ENCODE peak calls at places on chromosomes 3 and 15, in nine cellular contexts. One of them, this sample, is unnamed.

GRCh38 chr3:53688066-53688465 is 158.2 kb downstream of the CHDH start:
- DNase-seq in upper lobe of left lung: peak
- DNase-seq in RWPE2: no peak
- DNase-seq in tibial nerve: no peak
- DNase-seq in dorsolateral prefrontal cortex: no peak
- DNase-seq in left lung: no peak
- DNase-seq in GM10248: no peak
- DNase-seq in AG09319: no peak
- DNase-seq in coronary artery: no peak
- DNase-seq in this sample: no peak

GRCh38 chr3:111859061-111859973 is at the start of gene PHLDB2:
- DNase-seq in AG09319: no peak
- DNase-seq in coronary artery: peak
- DNase-seq in tibial nerve: peak
- DNase-seq in left lung: peak
- DNase-seq in dorsolateral prefrontal cortex: no peak
- DNase-seq in GM10248: peak
- DNase-seq in upper lobe of left lung: peak
- DNase-seq in RWPE2: peak
- DNase-seq in this sample: peak

GRCh38 chr3:134904333-134904771 is 109.3 kb downstream of the EPHB1 start:
- DNase-seq in upper lobe of left lung: no peak
- DNase-seq in RWPE2: no peak
- DNase-seq in tibial nerve: no peak
- DNase-seq in GM10248: peak
- DNase-seq in dorsolateral prefrontal cortex: no peak
- DNase-seq in coronary artery: no peak
- DNase-seq in left lung: no peak
- DNase-seq in AG09319: no peak
- DNase-seq in this sample: no peak

GRCh38 chr15:84749111-84749991 is 959 bp downstream of the ZNF592 start:
- DNase-seq in upper lobe of left lung: no peak
- DNase-seq in tibial nerve: no peak
- DNase-seq in left lung: peak
- DNase-seq in coronary artery: peak
- DNase-seq in AG09319: no peak
- DNase-seq in dorsolateral prefrontal cortex: peak
- DNase-seq in GM10248: no peak
- DNase-seq in RWPE2: no peak
- DNase-seq in this sample: no peak

GRCh38 chr3:158105124-158105709 is 1.0 kb downstream of the SHOX2 start:
- DNase-seq in tibial nerve: no peak
- DNase-seq in AG09319: peak
- DNase-seq in dorsolateral prefrontal cortex: no peak
- DNase-seq in left lung: no peak
- DNase-seq in RWPE2: no peak
- DNase-seq in upper lobe of left lung: peak
- DNase-seq in coronary artery: peak
- DNase-seq in GM10248: peak
- DNase-seq in this sample: no peak

GRCh38 chr3:196216081-196216564 is at the start of gene SLC51A:
- DNase-seq in tibial nerve: no peak
- DNase-seq in GM10248: no peak
- DNase-seq in coronary artery: no peak
- DNase-seq in upper lobe of left lung: no peak
- DNase-seq in AG09319: no peak
- DNase-seq in RWPE2: no peak
- DNase-seq in left lung: no peak
- DNase-seq in dorsolateral prefrontal cortex: no peak
- DNase-seq in this sample: no peak

GRCh38 chr3:123745184-123745855 is 138.8 kb downstream of the MYLK start:
- DNase-seq in RWPE2: no peak
- DNase-seq in left lung: no peak
- DNase-seq in upper lobe of left lung: no peak
- DNase-seq in dorsolateral prefrontal cortex: no peak
- DNase-seq in tibial nerve: no peak
- DNase-seq in AG09319: no peak
- DNase-seq in GM10248: no peak
- DNase-seq in coronary artery: no peak
- DNase-seq in this sample: no peak

GRCh38 chr15:53985562-53985961 is 7.3 kb downstream of the UNC13C start:
- DNase-seq in AG09319: no peak
- DNase-seq in GM10248: no peak
- DNase-seq in upper lobe of left lung: no peak
- DNase-seq in left lung: no peak
- DNase-seq in RWPE2: no peak
- DNase-seq in tibial nerve: no peak
- DNase-seq in coronary artery: no peak
- DNase-seq in dorsolateral prefrontal cortex: no peak
- DNase-seq in this sample: no peak

GRCh38 chr3:39727415-39727814 is 82.0 kb upstream of the MYRIP start:
- DNase-seq in tibial nerve: no peak
- DNase-seq in RWPE2: no peak
- DNase-seq in AG09319: no peak
- DNase-seq in dorsolateral prefrontal cortex: no peak
- DNase-seq in left lung: no peak
- DNase-seq in GM10248: no peak
- DNase-seq in coronary artery: no peak
- DNase-seq in upper lobe of left lung: no peak
- DNase-seq in this sample: no peak

GRCh38 chr3:155281892-155282291 is 11.6 kb downstream of the STRIT1 start:
- DNase-seq in dorsolateral prefrontal cortex: no peak
- DNase-seq in GM10248: no peak
- DNase-seq in coronary artery: no peak
- DNase-seq in left lung: no peak
- DNase-seq in upper lobe of left lung: no peak
- DNase-seq in AG09319: no peak
- DNase-seq in tibial nerve: no peak
- DNase-seq in RWPE2: no peak
- DNase-seq in this sample: no peak

GRCh38 chr15:68475449-68475848 is 43.5 kb upstream of the ITGA11 start:
- DNase-seq in dorsolateral prefrontal cortex: no peak
- DNase-seq in tibial nerve: no peak
- DNase-seq in upper lobe of left lung: no peak
- DNase-seq in left lung: no peak
- DNase-seq in AG09319: no peak
- DNase-seq in coronary artery: no peak
- DNase-seq in RWPE2: no peak
- DNase-seq in GM10248: no peak
- DNase-seq in this sample: no peak

GRCh38 chr3:37862712-37863551 is 1.3 kb downstream of the CTDSPL start:
- DNase-seq in dorsolateral prefrontal cortex: peak
- DNase-seq in coronary artery: no peak
- DNase-seq in tibial nerve: no peak
- DNase-seq in upper lobe of left lung: no peak
- DNase-seq in left lung: no peak
- DNase-seq in RWPE2: no peak
- DNase-seq in GM10248: no peak
- DNase-seq in AG09319: no peak
- DNase-seq in this sample: no peak

GRCh38 chr3:66253790-66254620 is 33.2 kb downstream of the SLC25A26 start:
- DNase-seq in left lung: no peak
- DNase-seq in dorsolateral prefrontal cortex: no peak
- DNase-seq in AG09319: peak
- DNase-seq in GM10248: peak
- DNase-seq in coronary artery: no peak
- DNase-seq in RWPE2: no peak
- DNase-seq in tibial nerve: no peak
- DNase-seq in upper lobe of left lung: no peak
- DNase-seq in this sample: no peak

GRCh38 chr3:148943531-148944200 is 47.7 kb upstream of the GYG1 start:
- DNase-seq in AG09319: peak
- DNase-seq in left lung: no peak
- DNase-seq in coronary artery: no peak
- DNase-seq in GM10248: peak
- DNase-seq in upper lobe of left lung: no peak
- DNase-seq in dorsolateral prefrontal cortex: peak
- DNase-seq in tibial nerve: no peak
- DNase-seq in RWPE2: no peak
- DNase-seq in this sample: no peak

DNA sequence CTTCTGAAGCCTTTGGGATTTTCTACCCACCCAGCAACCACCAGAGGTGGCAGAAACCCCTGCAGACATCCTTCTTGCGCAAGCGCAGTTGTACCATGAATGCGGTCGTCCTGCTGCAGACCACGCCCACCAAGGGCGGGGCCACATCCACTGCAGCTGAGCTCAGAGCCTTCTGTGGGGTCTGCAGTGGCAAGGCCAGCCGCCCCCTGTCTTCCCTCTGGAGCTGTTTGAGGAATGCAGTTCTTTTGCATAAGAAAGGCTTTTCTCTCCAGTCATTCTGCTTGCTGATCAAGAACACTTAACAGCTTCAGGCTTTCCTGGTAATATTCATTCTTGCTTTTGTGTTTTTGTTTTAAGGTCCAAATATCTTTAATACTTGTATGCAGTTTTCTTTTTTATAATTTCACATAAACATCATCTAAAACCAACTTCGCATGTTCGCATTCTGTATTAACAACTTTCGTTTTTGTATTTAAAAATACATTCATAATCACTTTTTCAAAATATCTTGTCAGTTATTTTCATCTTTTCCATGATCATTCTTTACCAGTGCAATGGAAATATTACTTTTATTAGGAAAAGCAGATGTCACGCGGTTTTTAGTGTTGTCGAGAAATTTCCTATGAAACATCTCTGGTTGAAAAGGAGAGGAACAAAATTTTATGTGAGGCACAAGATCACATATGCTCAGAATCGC is 98.2 kb upstream of the SNRPN start:
- DNase-seq in coronary artery: peak
- DNase-seq in upper lobe of left lung: peak
- DNase-seq in tibial nerve: no peak
- DNase-seq in left lung: no peak
- DNase-seq in GM10248: no peak
- DNase-seq in AG09319: no peak
- DNase-seq in dorsolateral prefrontal cortex: no peak
- DNase-seq in RWPE2: no peak
- DNase-seq in this sample: peak
- TF ChIP-seq CTCF in coronary artery: no peak
- TF ChIP-seq CTCF in upper lobe of left lung: no peak
- TF ChIP-seq CTCF in tibial nerve: no peak
- TF ChIP-seq CTCF in left lung: no peak
- TF ChIP-seq CTCF in GM10248: no peak
- TF ChIP-seq CTCF in AG09319: no peak
- TF ChIP-seq CTCF in dorsolateral prefrontal cortex: no peak
- TF ChIP-seq CTCF in RWPE2: no peak
- TF ChIP-seq CTCF in this sample: no peak

GRCh38 chr3:107458871-107459270 is 63.9 kb upstream of the BBX start:
- DNase-seq in AG09319: no peak
- DNase-seq in dorsolateral prefrontal cortex: no peak
- DNase-seq in upper lobe of left lung: no peak
- DNase-seq in coronary artery: no peak
- DNase-seq in tibial nerve: no peak
- DNase-seq in GM10248: no peak
- DNase-seq in left lung: no peak
- DNase-seq in RWPE2: no peak
- DNase-seq in this sample: no peak
- TF ChIP-seq CTCF in AG09319: no peak
- TF ChIP-seq CTCF in dorsolateral prefrontal cortex: no peak
- TF ChIP-seq CTCF in upper lobe of left lung: no peak
- TF ChIP-seq CTCF in coronary artery: no peak
- TF ChIP-seq CTCF in tibial nerve: no peak
- TF ChIP-seq CTCF in GM10248: no peak
- TF ChIP-seq CTCF in left lung: no peak
- TF ChIP-seq CTCF in RWPE2: no peak
- TF ChIP-seq CTCF in this sample: no peak

GRCh38 chr3:171168086-171168485 is 141.6 kb upstream of the SLC2A2 start:
- DNase-seq in left lung: no peak
- DNase-seq in upper lobe of left lung: no peak
- DNase-seq in dorsolateral prefrontal cortex: no peak
- DNase-seq in AG09319: no peak
- DNase-seq in GM10248: no peak
- DNase-seq in tibial nerve: no peak
- DNase-seq in coronary artery: no peak
- DNase-seq in RWPE2: no peak
- DNase-seq in this sample: no peak
- TF ChIP-seq CTCF in left lung: no peak
- TF ChIP-seq CTCF in upper lobe of left lung: no peak
- TF ChIP-seq CTCF in dorsolateral prefrontal cortex: no peak
- TF ChIP-seq CTCF in AG09319: peak
- TF ChIP-seq CTCF in GM10248: no peak
- TF ChIP-seq CTCF in tibial nerve: no peak
- TF ChIP-seq CTCF in coronary artery: no peak
- TF ChIP-seq CTCF in RWPE2: peak
- TF ChIP-seq CTCF in this sample: peak

DNA sequence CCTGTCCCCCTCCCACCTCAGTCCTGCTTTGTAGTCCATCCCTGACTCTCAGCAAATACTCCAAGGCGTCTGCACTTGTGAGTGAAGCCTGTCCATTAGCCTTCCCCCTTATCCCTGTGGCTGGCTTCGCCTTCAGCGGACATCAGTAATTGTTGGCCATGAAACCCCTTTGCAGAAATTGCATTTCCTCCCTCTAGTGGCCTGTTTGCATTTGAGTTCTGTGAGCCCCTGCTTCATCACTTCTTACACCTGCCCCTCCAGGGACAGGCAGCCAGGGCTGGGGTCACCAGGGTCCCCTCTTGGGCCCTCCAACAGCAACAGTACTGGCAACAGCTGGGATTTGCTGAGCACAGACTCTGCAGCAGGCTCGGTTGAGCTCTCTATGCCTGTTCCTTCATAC is 9.0 kb upstream of the LRRK1 start:
- DNase-seq in left lung: no peak
- DNase-seq in tibial nerve: no peak
- DNase-seq in AG09319: no peak
- DNase-seq in coronary artery: peak
- DNase-seq in dorsolateral prefrontal cortex: no peak
- DNase-seq in RWPE2: no peak
- DNase-seq in GM10248: no peak
- DNase-seq in upper lobe of left lung: no peak
- DNase-seq in this sample: no peak
- TF ChIP-seq CTCF in left lung: no peak
- TF ChIP-seq CTCF in tibial nerve: peak
- TF ChIP-seq CTCF in AG09319: peak
- TF ChIP-seq CTCF in coronary artery: no peak
- TF ChIP-seq CTCF in dorsolateral prefrontal cortex: no peak
- TF ChIP-seq CTCF in RWPE2: peak
- TF ChIP-seq CTCF in GM10248: no peak
- TF ChIP-seq CTCF in upper lobe of left lung: no peak
- TF ChIP-seq CTCF in this sample: peak

GRCh38 chr3:191136347-191136746 is 62.7 kb upstream of the OSTN start:
- DNase-seq in tibial nerve: no peak
- DNase-seq in left lung: no peak
- DNase-seq in RWPE2: no peak
- DNase-seq in coronary artery: no peak
- DNase-seq in upper lobe of left lung: no peak
- DNase-seq in GM10248: peak
- DNase-seq in dorsolateral prefrontal cortex: no peak
- DNase-seq in AG09319: no peak
- DNase-seq in this sample: no peak
- TF ChIP-seq CTCF in tibial nerve: peak
- TF ChIP-seq CTCF in left lung: no peak
- TF ChIP-seq CTCF in RWPE2: peak
- TF ChIP-seq CTCF in coronary artery: no peak
- TF ChIP-seq CTCF in upper lobe of left lung: no peak
- TF ChIP-seq CTCF in GM10248: peak
- TF ChIP-seq CTCF in dorsolateral prefrontal cortex: no peak
- TF ChIP-seq CTCF in AG09319: peak
- TF ChIP-seq CTCF in this sample: peak

GRCh38 chr3:193261970-193262369 is 20.9 kb downstream of the PLAAT1 start:
- DNase-seq in tibial nerve: no peak
- DNase-seq in AG09319: no peak
- DNase-seq in left lung: no peak
- DNase-seq in dorsolateral prefrontal cortex: no peak
- DNase-seq in RWPE2: no peak
- DNase-seq in coronary artery: no peak
- DNase-seq in upper lobe of left lung: no peak
- DNase-seq in GM10248: no peak
- DNase-seq in this sample: no peak

GRCh38 chr3:193262707-193263106 is 21.7 kb downstream of the PLAAT1 start:
- DNase-seq in dorsolateral prefrontal cortex: no peak
- DNase-seq in GM10248: no peak
- DNase-seq in tibial nerve: no peak
- DNase-seq in upper lobe of left lung: no peak
- DNase-seq in AG09319: no peak
- DNase-seq in coronary artery: no peak
- DNase-seq in left lung: no peak
- DNase-seq in RWPE2: no peak
- DNase-seq in this sample: no peak
- TF ChIP-seq CTCF in dorsolateral prefrontal cortex: no peak
- TF ChIP-seq CTCF in GM10248: no peak
- TF ChIP-seq CTCF in tibial nerve: no peak
- TF ChIP-seq CTCF in upper lobe of left lung: no peak
- TF ChIP-seq CTCF in AG09319: no peak
- TF ChIP-seq CTCF in coronary artery: no peak
- TF ChIP-seq CTCF in left lung: no peak
- TF ChIP-seq CTCF in RWPE2: no peak
- TF ChIP-seq CTCF in this sample: no peak

This sample was measured in type B pancreatic cell.